ENCODE peak calls at places on chromosome 17, in four cellular contexts. K is kidney tubule cell, R is GM19239, C is mesenchymal stem cell. F is an unnamed sample.

GRCh38 chr17:37752482-37752881 is 7.6 kb upstream of the HNF1B start:
- DNase-seq in K (peak), R (no peak), C (peak), F (no peak)

GRCh38 chr17:78490156-78490555 is 87.0 kb downstream of the DNAH17 start:
- DNase-seq in K (no peak), R (no peak), C (no peak), F (no peak)

GRCh38 chr17:79160980-79161621 is 86.5 kb downstream of the ENGASE start:
- DNase-seq in K (no peak), R (no peak), C (no peak), F (no peak)

GRCh38 chr17:57488856-57489255 is 232.5 kb downstream of the MSI2 start:
- DNase-seq in K (no peak), R (no peak), C (no peak), F (no peak)

GRCh38 chr17:913207-913606 is 66.4 kb downstream of the NXN start:
- DNase-seq in K (no peak), R (no peak), C (no peak), F (no peak)

GRCh38 chr17:16428098-16428882 is 12.9 kb downstream of the TRPV2 start:
- DNase-seq in K (peak), R (no peak), C (peak), F (no peak)

GRCh38 chr17:39729280-39729851 is 966 bp downstream of the MIEN1 start:
- DNase-seq in K (no peak), R (no peak), C (no peak), F (no peak)

GRCh38 chr17:72477529-72477928 is 356.7 kb downstream of the SOX9 start:
- DNase-seq in K (no peak), R (no peak), C (no peak), F (peak)

GRCh38 chr17:6098050-6098449 is 27.9 kb downstream of the WSCD1 start:
- DNase-seq in K (no peak), R (no peak), C (no peak), F (no peak)

GRCh38 chr17:40772101-40772500 is at the start of gene KRT26:
- DNase-seq in K (no peak), R (no peak), C (no peak), F (no peak)